ENCODE peak calls at places on chromosomes 11 and 22, in four cellular contexts. K is activated CD4-positive, CD25-positive, alpha-beta regulatory T cell treated with anti-CD3 and anti-CD28 coated beads, Interleukin-2, amount 50 U/mL, for 72 hours; G is stimulated activated CD8-positive, alpha-beta memory T cell treated with anti-CD3 and anti-CD28 coated beads, Interleukin-15, amount 100 ng/mL, for 24 hours; M is aorta. T is an unnamed sample.

GRCh38 chr11:94926698-94927237 is 46.6 kb downstream of the CWC15 start:
- DNase-seq in K (no peak), G (no peak), M (peak; percentile 93), T (peak; percentile 49)

GRCh38 chr22:36471341-36471821 is 10.1 kb downstream of the TXN2 start:
- DNase-seq in K (no peak), G (no peak), M (no peak), T (no peak)

GRCh38 chr11:19441752-19442553 is 201.2 kb upstream of the E2F8 start:
- DNase-seq in K (peak; percentile 33), G (no peak), M (no peak), T (peak; percentile 89)

GRCh38 chr22:45334068-45334467 is 24.3 kb downstream of the FAM118A start:
- DNase-seq in K (no peak), G (no peak), M (no peak), T (no peak)

GRCh38 chr11:99884750-99885149 is 802.3 kb upstream of the ARHGAP42 start:
- DNase-seq in K (no peak), G (no peak), M (no peak), T (no peak)

GRCh38 chr11:73270089-73270854 is 1.9 kb upstream of the P2RY6 start:
- DNase-seq in K (peak; percentile 14), G (no peak), M (no peak), T (no peak)

GRCh38 chr11:104713366-104713765 is 184.9 kb downstream of the CASP12 start:
- DNase-seq in K (no peak), G (no peak), M (no peak), T (no peak)

GRCh38 chr11:1139441-1140066 is 18.2 kb upstream of the MUC5AC start:
- DNase-seq in K (no peak), G (no peak), M (no peak), T (no peak)

GRCh38 chr22:21816787-21817496 is 50.5 kb downstream of the MAPK1 start:
- DNase-seq in K (no peak), G (no peak), M (no peak), T (peak; percentile 36)

GRCh38 chr22:31646186-31647019 is 15.6 kb downstream of the PISD start:
- DNase-seq in K (no peak), G (no peak), M (peak; percentile 17), T (peak; percentile 81)

GRCh38 chr22:44776535-44777363 is 24.4 kb downstream of the ARHGAP8 start:
- DNase-seq in K (no peak), G (no peak), M (no peak), T (no peak)

GRCh38 chr11:19199766-19200165 is 2.0 kb downstream of the CSRP3 start:
- DNase-seq in K (no peak), G (no peak), M (no peak), T (peak; percentile 22)

GRCh38 chr22:45246060-45246985 is 5.6 kb upstream of the KIAA0930 start:
- DNase-seq in K (no peak), G (no peak), M (peak; percentile 78), T (peak; percentile 94)

GRCh38 chr11:35064114-35064800 is 74.7 kb upstream of the CD44 start:
- DNase-seq in K (no peak), G (no peak), M (no peak), T (no peak)

GRCh38 chr11:96033054-96033453 is 109.1 kb upstream of the MTMR2 start:
- DNase-seq in K (no peak), G (no peak), M (no peak), T (no peak)

GRCh38 chr11:107696140-107696539 is 15.7 kb downstream of the SLN start:
- DNase-seq in K (no peak), G (no peak), M (no peak), T (peak; percentile 59)

GRCh38 chr11:63907808-63908530 is 9.0 kb downstream of the RCOR2 start:
- DNase-seq in K (no peak), G (no peak), M (no peak), T (no peak)

GRCh38 chr11:85844439-85845051 is 10.6 kb upstream of the CCDC83 start:
- DNase-seq in K (no peak), G (no peak), M (no peak), T (peak; percentile 59)

GRCh38 chr11:45097721-45098493 is 48.5 kb upstream of the PRDM11 start:
- DNase-seq in K (no peak), G (no peak), M (peak; percentile 79), T (peak; percentile 84)

GRCh38 chr11:134510641-134511040 is 98.6 kb upstream of the B3GAT1 start:
- DNase-seq in K (no peak), G (no peak), M (no peak), T (no peak)

GRCh38 chr22:45597460-45598192 is 74.0 kb upstream of the ATXN10 start:
- DNase-seq in K (no peak), G (no peak), M (no peak), T (peak; percentile 78)

GRCh38 chr11:21110378-21110777 is 441.0 kb downstream of the NELL1 start:
- DNase-seq in K (no peak), G (no peak), M (no peak), T (no peak)

GRCh38 chr11:36672815-36673450 is 74.9 kb upstream of the RAG2 start:
- DNase-seq in K (no peak), G (no peak), M (no peak), T (peak; percentile 31)

GRCh38 chr11:123628936-123629683 is 25.3 kb downstream of the SCN3B start:
- DNase-seq in K (no peak), G (no peak), M (peak; percentile 73), T (peak; percentile 41)

GRCh38 chr11:201936-202335 is 5.3 kb downstream of the BET1L start:
- DNase-seq in K (peak; percentile 22), G (no peak), M (no peak), T (no peak)

T was measured in hepatocyte.